ENCODE peak calls at places on chromosomes 13 and 19, in four cellular contexts. E is HL-60, N is K562, V is GM12878. W is an unnamed sample.

GRCh38 chr19:11481777-11482383 is 1.0 kb upstream of the ELAVL3 start:
- DNase-seq in E (peak; percentile 58), V (peak; percentile 54), N (peak; percentile 93), W (peak; percentile 77)

GRCh38 chr19:16714702-16715294 is 4.8 kb upstream of the NWD1 start:
- DNase-seq in V (peak; percentile 20), N (peak; percentile 78), E (peak; percentile 45), W (no peak)

GRCh38 chr13:35995136-35995535 is 136.0 kb downstream of the DCLK1 start:
- DNase-seq in E (no peak), N (no peak), V (no peak), W (no peak)

GRCh38 chr19:35885909-35886308 is 14.4 kb downstream of the NFKBID start:
- DNase-seq in V (no peak), N (no peak), E (no peak), W (no peak)

GRCh38 chr13:32911506-32911905 is 104.7 kb upstream of the KL start:
- DNase-seq in E (peak; percentile 30), V (no peak), N (no peak), W (peak; percentile 35)

GRCh38 chr19:16594131-16594586 is 21.9 kb upstream of the SLC35E1 start:
- DNase-seq in V (no peak), N (no peak), E (no peak), W (no peak)

GRCh38 chr19:48858984-48859710 is 9.3 kb downstream of the PLEKHA4 start:
- DNase-seq in N (peak; percentile 89), V (no peak), E (no peak), W (peak; percentile 77)

GRCh38 chr19:16143399-16144215 is at the start of gene HSH2D:
- DNase-seq in N (no peak), E (peak; percentile 97), V (peak; percentile 90), W (peak; percentile 68)

GRCh38 chr19:49861127-49861526 is 6.2 kb downstream of the PNKP start:
- DNase-seq in N (no peak), V (no peak), E (no peak), W (no peak)

GRCh38 chr13:105377452-105377851 is 1158.0 kb downstream of the EFNB2 start:
- DNase-seq in V (no peak), E (no peak), N (no peak), W (no peak)

GRCh38 chr19:6453951-6454565 is 5.5 kb downstream of the SLC25A23 start:
- DNase-seq in N (no peak), V (no peak), E (no peak), W (no peak)

GRCh38 chr19:39428309-39429112 is 7.2 kb downstream of the RPS16 start:
- DNase-seq in V (no peak), N (no peak), E (no peak), W (no peak)

GRCh38 chr13:80473695-80474094 is 132.8 kb upstream of the SPRY2 start:
- DNase-seq in N (no peak), V (no peak), E (no peak), W (no peak)

GRCh38 chr13:107284168-107284567 is 716.2 kb upstream of the ARGLU1 start:
- DNase-seq in V (no peak), E (no peak), N (no peak), W (no peak)

GRCh38 chr13:113367020-113367560 is 3.2 kb upstream of the GRTP1 start:
- DNase-seq in E (no peak), V (no peak), N (no peak), W (no peak)

GRCh38 chr13:113365551-113365971 is 1.6 kb upstream of the GRTP1 start:
- DNase-seq in N (no peak), E (no peak), V (no peak), W (no peak)

GRCh38 chr13:113366031-113366588 is 2.2 kb upstream of the GRTP1 start:
- DNase-seq in V (no peak), E (no peak), N (no peak), W (no peak)

GRCh38 chr13:113364933-113365371 is 1.0 kb upstream of the GRTP1 start:
- DNase-seq in N (no peak), V (no peak), E (no peak), W (no peak)

GRCh38 chr13:113364371-113364932 is 522 bp upstream of the GRTP1 start:
- DNase-seq in V (no peak), N (no peak), E (no peak), W (no peak)
- TF ChIP-seq POLR2AphosphoS5 in V (no peak), N (no peak), E (no peak), W (no peak)

GRCh38 chr19:41892173-41892902 is 9.4 kb downstream of the ARHGEF1 start:
- DNase-seq in N (no peak), E (no peak), V (no peak), W (no peak)

GRCh38 chr19:41896581-41896942 is 13.6 kb downstream of the ARHGEF1 start:
- DNase-seq in E (no peak), V (no peak), N (no peak), W (no peak)

GRCh38 chr19:41894350-41894749 is 11.4 kb downstream of the ARHGEF1 start:
- DNase-seq in E (no peak), V (no peak), N (no peak), W (no peak)

GRCh38 chr19:41895745-41896580 is 13.0 kb downstream of the ARHGEF1 start:
- DNase-seq in V (no peak), E (no peak), N (no peak), W (no peak)

DNA sequence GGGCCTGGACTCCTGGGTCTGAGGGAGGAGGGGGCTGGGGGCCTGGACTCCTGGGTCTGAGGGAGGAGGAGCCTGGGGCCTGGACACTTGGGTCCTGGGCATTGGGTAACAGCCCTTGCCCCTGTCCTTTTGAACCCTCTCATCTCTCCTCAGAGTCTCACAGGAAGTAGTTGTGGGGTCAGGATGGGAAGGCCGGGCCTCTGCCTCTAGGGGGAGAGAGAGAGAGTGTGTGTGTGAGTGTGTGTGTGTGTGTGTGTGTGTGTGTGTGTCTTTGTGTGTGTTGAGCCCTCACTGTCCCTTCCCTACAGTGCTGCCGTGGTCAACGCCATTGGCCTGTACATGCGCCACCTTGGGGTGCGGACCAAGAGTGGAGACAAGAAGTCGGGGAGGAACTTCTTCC is 10.9 kb downstream of the ARHGEF1 start:
- DNase-seq in V (no peak), N (no peak), E (no peak), W (no peak)
- TF ChIP-seq SPI1 in V (no peak), N (no peak), E (no peak), W (no peak)

DNA sequence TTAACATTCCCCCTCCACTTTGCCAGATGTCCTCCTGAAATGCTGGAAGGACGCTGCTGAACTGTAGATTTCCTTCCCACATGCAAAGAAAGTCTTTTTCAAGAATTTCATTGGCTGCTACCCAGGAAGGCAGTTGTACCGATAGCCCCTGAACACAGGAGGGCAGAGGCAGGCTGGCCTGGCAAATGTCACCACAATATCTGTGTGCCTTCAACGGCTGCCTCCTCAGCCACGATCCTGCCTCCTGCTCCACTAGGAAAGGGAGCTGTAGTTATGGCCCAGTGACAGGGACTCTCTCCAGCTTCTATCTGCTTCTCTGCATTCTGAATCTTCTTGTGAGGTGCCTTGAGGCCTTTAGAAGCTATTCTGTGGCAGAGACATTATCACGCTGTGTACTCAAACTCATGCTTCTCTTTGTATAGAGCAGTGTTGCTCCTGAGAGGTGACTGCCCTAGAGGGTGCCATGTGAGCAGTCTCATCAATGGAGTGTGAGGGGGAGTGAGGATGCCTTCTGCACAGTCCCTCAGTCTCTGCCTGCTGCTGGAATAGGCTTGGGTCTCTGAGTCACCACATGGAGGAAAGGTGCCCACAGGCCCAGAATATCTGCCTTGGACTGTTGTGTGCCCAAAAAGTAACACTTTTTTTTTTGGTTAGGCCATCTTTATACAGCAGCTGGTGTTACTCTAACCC is 279.8 kb downstream of the DNAJC15 start:
- DNase-seq in E (no peak), V (no peak), N (no peak), W (peak; percentile 17)
- TF ChIP-seq POLR2AphosphoS5 in E (no peak), V (no peak), N (no peak), W (no peak)

DNA sequence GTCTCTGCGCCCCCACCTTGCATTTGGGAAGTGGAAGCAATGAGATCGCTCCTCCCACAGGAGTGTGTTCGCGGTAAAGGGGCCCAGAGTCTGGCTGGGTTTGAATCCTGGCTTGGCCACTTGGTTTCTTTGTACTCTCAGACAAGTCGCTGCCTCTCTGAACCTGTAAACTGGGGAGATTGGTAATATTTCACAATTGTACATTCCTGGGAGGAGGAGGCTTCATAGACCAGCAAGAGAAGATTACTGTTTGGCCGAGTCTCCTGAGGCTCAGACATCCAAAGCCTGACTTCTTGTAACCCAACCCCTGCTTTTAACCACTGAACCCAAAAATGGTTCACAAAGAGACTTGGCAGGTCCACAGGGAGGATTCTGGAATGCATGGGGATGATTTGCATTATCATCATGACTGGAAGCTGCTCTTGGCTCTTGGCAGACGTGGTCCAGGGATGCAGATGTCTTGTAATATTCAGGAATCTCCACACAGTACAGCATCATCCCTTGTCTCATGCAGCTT is 13.6 kb upstream of the STRN4 start:
- DNase-seq in N (no peak), V (no peak), E (no peak), W (no peak)
- TF ChIP-seq SPI1 in N (no peak), V (no peak), E (no peak), W (no peak)

GRCh38 chr13:28753208-28753892 is 34.6 kb upstream of the SLC46A3 start:
- DNase-seq in E (no peak), V (no peak), N (no peak), W (no peak)
- TF ChIP-seq POLR2AphosphoS5 in E (no peak), V (no peak), N (no peak), W (no peak)

GRCh38 chr13:77358001-77358400 is 31.1 kb upstream of the MYCBP2 start:
- DNase-seq in E (no peak), V (no peak), N (no peak), W (no peak)
- TF ChIP-seq SPI1 in E (peak; percentile 55), V (no peak), N (no peak), W (no peak)

DNA sequence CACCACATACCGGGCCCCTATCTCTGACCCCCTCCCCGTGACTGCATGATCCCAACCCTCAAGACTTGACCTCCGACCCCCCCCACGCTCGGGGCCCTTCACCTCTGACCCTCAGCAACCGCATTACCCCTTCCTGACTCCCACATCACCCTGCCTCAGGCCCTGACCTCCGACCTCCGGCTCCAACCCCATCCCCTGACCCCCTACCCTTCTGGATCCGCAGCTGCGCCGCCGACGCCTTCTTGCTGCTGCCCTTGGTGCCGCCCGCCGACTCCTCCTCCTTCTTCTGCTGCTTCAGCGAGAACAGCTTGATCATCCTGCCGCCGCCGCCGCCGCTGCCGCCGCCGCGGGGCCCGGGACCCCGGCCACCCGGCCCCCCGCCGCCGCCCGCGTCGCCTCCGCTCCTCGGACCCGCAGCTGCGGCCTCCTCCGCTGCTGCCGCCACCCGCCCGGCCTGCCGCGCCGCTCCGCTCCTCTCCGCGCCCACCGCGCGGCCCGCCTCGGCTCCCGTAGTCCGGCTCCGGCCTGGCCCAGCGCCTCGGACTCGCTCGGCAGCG is at the start of gene UBE2M:
- DNase-seq in N (peak; percentile 66), V (no peak), E (no peak), W (no peak)
- TF ChIP-seq POLR2AphosphoS5 in N (no peak), V (no peak), E (no peak), W (no peak)